ENCODE peak calls at places on chromosomes 2 and 18, in six cellular contexts. A is type B pancreatic cell, G is adrenal gland, R is chondrocyte, N is GM13976, Q is H9. F is an unnamed sample.

GRCh38 chr2:160940699-160941098 is 219.5 kb upstream of the TANK start:
- DNase-seq in A (no peak), G (no peak), R (no peak), N (no peak), Q (no peak), F (no peak)

GRCh38 chr18:40355701-40356100 is 1599.3 kb upstream of the PIK3C3 start:
- DNase-seq in A (no peak), G (no peak), R (no peak), N (no peak), Q (no peak), F (no peak)

GRCh38 chr2:72166281-72166680 is 18.6 kb upstream of the CYP26B1 start:
- DNase-seq in A (no peak), G (no peak), R (no peak), N (no peak), Q (no peak), F (no peak)

GRCh38 chr2:126761256-126761980 is 105.5 kb downstream of the GYPC start:
- DNase-seq in A (peak), G (no peak), R (no peak), N (no peak), Q (no peak), F (peak)

GRCh38 chr2:45643543-45644542 is 7.6 kb upstream of the PRKCE start:
- DNase-seq in A (peak), G (peak), R (no peak), N (peak), Q (peak), F (peak)

GRCh38 chr2:216606551-216607527 is 26.4 kb upstream of the IGFBP2 start:
- DNase-seq in A (no peak), G (no peak), R (no peak), N (peak), Q (peak), F (no peak)

GRCh38 chr2:132911726-132912724 is 242.0 kb upstream of the LYPD1 start:
- DNase-seq in A (peak), G (no peak), R (no peak), N (no peak), Q (peak), F (no peak)

GRCh38 chr2:31253344-31254155 is 19.6 kb downstream of the EHD3 start:
- DNase-seq in A (no peak), G (no peak), R (no peak), N (no peak), Q (peak), F (no peak)

GRCh38 chr18:10872297-10872696 is 277.1 kb downstream of the PIEZO2 start:
- DNase-seq in A (no peak), G (no peak), R (no peak), N (no peak), Q (no peak), F (no peak)

GRCh38 chr2:30708491-30709290 is 98.6 kb downstream of the CAPN13 start:
- DNase-seq in A (peak), G (no peak), R (no peak), N (no peak), Q (peak), F (peak)

DNA sequence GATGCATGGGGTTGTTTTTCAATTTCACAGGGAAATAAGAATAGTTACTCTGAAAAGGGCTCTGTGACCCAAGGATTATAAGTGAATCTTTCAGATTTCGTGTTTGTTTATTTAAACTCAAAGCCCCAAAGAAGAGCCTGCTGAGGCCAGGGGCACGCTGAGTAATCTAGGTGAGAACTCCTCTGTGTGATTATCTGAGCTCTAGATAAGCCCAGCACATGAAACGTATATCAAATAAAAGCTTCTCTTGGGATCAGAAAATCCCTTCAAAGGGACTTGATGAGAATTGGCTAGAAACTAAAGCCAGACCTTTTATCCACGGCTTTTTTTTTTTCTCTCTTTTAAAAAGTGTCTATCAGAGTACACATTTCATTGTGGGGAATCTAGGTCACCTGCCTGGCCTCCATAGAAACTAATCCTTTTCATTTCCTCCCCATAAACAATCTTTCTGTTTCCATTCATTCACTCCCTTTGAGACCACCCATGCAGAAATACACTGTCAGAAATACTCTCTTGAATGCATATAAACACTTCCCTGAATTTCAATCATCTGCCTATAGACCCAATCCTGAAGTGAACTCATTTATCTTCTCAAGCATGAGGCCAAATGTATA is 137.4 kb downstream of the RIT2 start:
- DNase-seq in A (no peak), G (no peak), R (no peak), N (no peak), Q (no peak), F (no peak)
- TF ChIP-seq CTCF in A (no peak), G (no peak), R (no peak), N (no peak), Q (no peak), F (no peak)

GRCh38 chr18:31205273-31205672 is 42.6 kb upstream of the DSC1 start:
- DNase-seq in A (no peak), G (no peak), R (no peak), N (no peak), Q (no peak), F (no peak)

GRCh38 chr18:31203086-31203793 is 40.6 kb upstream of the DSC1 start:
- DNase-seq in A (no peak), G (no peak), R (no peak), N (no peak), Q (no peak), F (no peak)

GRCh38 chr18:31204833-31205232 is 42.2 kb upstream of the DSC1 start:
- DNase-seq in A (no peak), G (no peak), R (no peak), N (no peak), Q (no peak), F (no peak)

GRCh38 chr18:31204169-31204568 is 41.5 kb upstream of the DSC1 start:
- DNase-seq in A (no peak), G (no peak), R (no peak), N (no peak), Q (no peak), F (no peak)

DNA sequence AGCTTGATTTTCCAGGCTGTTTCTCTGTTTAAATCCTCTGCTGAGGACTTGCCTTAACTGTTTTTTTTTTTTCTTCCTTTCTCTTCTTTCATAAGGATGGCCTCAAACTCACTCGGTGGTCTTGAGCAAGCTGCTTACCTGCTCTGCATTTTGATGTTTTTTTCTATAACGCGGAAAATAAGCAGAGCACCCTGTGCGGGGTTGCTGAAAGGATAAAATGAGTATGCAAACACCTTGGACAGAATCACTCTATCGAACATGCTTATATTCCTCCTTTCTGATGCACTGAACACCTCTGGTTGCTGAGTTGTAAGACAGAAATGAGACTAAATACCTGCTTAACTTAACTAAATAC is 41.1 kb upstream of the DSC1 start:
- DNase-seq in A (no peak), G (no peak), R (no peak), N (no peak), Q (no peak), F (no peak)
- TF ChIP-seq CTCF in A (no peak), G (no peak), R (no peak), N (no peak), Q (no peak), F (no peak)

GRCh38 chr2:68514316-68514929 is 47.0 kb downstream of the APLF start:
- DNase-seq in A (no peak), G (no peak), R (no peak), N (no peak), Q (no peak), F (no peak)
- TF ChIP-seq CTCF in A (no peak), G (no peak), R (no peak), N (no peak), Q (no peak), F (no peak)

GRCh38 chr2:39127973-39128372 is 7.1 kb upstream of the SOS1 start:
- DNase-seq in A (no peak), G (no peak), R (no peak), N (no peak), Q (no peak), F (no peak)

GRCh38 chr2:39124000-39124769 is 3.3 kb upstream of the SOS1 start:
- DNase-seq in A (peak), G (peak), R (peak), N (peak), Q (peak), F (peak)

GRCh38 chr2:39121523-39122063 is 742 bp upstream of the SOS1 start:
- DNase-seq in A (no peak), G (no peak), R (no peak), N (no peak), Q (no peak), F (no peak)

GRCh38 chr2:39123436-39123999 is 2.7 kb upstream of the SOS1 start:
- DNase-seq in A (no peak), G (no peak), R (no peak), N (no peak), Q (no peak), F (no peak)

DNA sequence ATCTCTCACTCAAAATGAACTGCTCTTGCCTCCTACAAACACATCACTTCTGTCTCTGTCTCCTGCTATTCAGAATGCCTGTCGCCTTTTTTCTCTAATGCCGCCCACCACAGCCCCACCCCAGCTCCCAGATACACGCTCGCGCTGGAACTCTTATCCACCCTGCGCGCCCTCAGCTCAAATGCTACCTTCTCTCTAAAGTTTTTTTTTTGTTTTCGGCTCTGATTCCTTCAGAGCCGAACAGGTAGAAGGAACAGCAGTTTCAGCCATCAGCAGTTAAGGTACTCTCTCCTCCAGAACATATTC is 3.9 kb upstream of the SOS1 start:
- DNase-seq in A (no peak), G (no peak), R (no peak), N (no peak), Q (no peak), F (no peak)
- TF ChIP-seq CTCF in A (peak), G (no peak), R (peak), N (no peak), Q (peak), F (peak)

GRCh38 chr2:10086950-10087349 is 6.7 kb upstream of the CYS1 start:
- DNase-seq in A (no peak), G (no peak), R (no peak), N (no peak), Q (no peak), F (no peak)

GRCh38 chr2:10089565-10090183 is 9.5 kb upstream of the CYS1 start:
- DNase-seq in A (no peak), G (no peak), R (no peak), N (no peak), Q (no peak), F (no peak)

GRCh38 chr2:10094271-10094814 is 14.1 kb upstream of the CYS1 start:
- DNase-seq in A (no peak), G (no peak), R (no peak), N (no peak), Q (no peak), F (no peak)

GRCh38 chr2:10087360-10087759 is 7.1 kb upstream of the CYS1 start:
- DNase-seq in A (no peak), G (no peak), R (peak), N (no peak), Q (no peak), F (no peak)

GRCh38 chr2:10091182-10091932 is 11.1 kb upstream of the CYS1 start:
- DNase-seq in A (no peak), G (no peak), R (no peak), N (no peak), Q (peak), F (no peak)
- TF ChIP-seq CTCF in A (no peak), G (no peak), R (no peak), N (no peak), Q (no peak), F (no peak)

DNA sequence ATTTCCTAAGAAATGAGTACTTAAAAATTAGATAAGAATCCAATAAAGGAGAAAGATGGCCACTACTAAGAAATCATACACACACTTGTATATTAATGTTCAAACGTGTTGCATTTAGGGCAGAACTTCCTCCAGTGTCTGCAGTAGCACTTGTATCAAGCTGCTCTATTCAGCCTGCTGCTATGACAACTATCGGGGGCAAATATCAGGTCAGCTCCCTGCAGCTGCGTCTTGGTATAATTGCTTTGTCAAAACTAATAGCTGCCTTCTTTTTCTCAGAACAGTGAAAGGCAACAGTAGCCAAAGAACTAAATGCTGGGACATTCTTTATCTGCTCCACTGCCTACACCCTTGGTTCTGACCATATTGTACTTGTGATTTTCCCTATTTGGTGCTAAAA is 300.7 kb downstream of the NOL4 start:
- DNase-seq in A (no peak), G (no peak), R (no peak), N (no peak), Q (no peak), F (no peak)
- TF ChIP-seq CTCF in A (no peak), G (no peak), R (no peak), N (no peak), Q (no peak), F (no peak)

DNA sequence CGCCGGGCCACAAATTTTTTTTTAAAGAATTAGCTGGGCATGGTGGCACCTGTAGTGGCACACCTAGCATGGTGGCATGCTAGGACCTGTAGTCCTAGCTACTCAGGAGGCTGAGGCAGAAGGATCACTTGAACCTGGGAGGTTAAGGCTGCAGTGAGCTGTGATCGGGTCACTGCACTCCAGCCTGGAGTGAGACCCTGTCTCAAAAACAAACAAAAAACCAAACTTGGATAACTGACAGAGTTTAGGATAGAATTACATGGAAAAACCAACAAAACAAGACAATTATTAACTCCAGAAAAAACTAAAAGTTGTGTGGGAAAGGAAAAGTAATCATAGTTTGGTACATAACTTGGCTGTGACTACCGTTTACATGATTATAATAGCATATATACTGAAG is 1.6 kb upstream of the CFLAR start:
- DNase-seq in A (no peak), G (no peak), R (no peak), N (no peak), Q (no peak), F (no peak)
- TF ChIP-seq CTCF in A (no peak), G (no peak), R (no peak), N (no peak), Q (no peak), F (no peak)

DNA sequence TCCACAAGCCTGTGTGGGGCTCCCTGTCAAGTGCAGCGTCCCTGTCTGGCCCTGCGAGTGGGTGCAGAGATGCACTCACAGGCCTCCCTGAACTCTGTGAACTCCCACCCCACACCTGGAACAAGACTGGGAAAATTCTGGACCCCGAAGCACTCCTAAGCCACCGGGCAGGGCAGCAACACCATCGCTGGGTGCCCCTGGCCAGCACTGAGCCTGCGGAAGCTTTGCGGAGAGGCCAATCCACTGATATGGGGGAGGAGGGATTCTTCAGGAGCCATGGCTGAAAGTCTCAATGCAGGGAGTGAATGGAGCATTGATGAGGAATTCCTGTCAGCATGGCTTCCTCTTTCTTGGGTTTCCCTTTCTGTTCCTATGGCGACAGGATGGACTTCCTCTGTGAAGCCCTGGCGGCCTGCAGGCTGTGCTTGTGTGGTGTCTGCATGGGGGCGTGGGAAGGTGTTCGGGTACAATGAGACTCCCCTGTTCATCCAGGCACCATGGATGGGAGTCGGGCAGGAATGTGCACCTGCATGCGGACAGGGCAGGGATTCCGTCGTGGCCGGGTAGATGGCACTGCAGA is 15.1 kb downstream of the TRIB2 start:
- DNase-seq in A (no peak), G (no peak), R (no peak), N (no peak), Q (no peak), F (no peak)
- TF ChIP-seq CTCF in A (no peak), G (no peak), R (no peak), N (no peak), Q (no peak), F (no peak)

DNA sequence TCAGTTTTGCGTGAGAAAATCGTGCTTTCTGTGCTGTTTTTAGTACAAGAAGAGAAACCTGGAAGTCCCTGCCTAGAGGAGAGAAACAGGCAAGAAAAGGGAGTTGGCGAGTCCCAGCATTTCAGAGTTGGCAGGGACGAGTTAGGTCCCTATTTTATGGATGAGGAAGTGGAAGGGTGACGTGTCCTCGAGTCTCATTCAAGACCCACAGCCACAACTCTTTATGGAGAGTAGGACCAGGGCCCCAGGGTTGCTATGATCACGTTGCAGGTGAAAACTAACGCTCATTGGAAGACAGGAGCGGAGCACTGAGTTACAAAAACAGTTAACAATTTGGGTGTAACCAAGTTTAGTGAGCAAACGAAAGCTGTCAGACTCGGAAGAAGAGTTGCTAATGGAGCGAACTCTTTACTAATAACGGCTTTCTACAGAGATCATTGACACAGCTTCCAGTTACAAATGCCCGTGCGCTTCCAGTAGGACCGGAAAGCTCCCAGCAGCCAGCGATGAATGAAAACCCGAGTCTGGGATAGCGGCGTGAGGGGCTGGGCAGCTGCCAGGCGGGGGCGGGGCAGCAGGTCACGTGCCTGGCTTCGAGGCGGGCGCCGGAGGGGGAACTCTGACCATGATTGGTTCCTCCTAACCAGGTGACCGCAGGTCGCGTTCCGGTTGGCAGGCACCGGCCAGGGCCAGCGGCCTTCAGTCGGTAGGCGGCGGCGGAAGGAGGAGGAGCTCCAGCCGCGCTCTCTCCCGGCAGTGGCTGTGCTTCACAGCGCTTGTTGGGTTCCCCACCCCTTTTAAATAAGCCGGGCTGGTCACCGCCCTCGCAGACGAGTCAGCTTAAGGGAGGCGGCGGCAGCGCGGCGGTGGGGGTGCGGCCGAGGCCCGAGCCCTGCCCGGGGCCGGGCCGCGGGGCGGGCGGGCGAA is at the start of gene CCNYL1:
- DNase-seq in A (peak), G (peak), R (peak), N (peak), Q (peak), F (peak)
- TF ChIP-seq CTCF in A (peak), G (peak), R (no peak), N (no peak), Q (peak), F (peak)

DNA sequence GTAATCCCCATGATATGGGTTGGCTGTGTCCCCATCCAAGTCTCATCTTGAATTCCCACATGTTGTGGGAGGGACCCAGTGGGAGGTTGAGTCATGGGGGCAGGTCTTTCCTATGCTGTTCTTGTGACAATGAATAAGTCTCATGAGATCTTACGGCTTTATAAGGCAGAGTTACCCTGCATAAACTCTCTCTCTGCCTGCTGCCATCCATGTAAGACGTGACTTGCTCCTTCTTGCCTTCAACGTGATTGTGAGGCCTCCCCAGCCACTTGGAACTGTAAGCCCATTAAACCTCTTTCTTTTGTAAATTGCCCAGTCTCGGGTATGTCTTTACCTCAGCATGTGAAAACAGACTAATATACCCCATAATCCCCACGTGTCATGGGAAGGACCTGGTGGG is 61.9 kb upstream of the LDAH start:
- DNase-seq in A (no peak), G (no peak), R (no peak), N (no peak), Q (no peak), F (no peak)
- TF ChIP-seq CTCF in A (no peak), G (no peak), R (no peak), N (no peak), Q (no peak), F (no peak)